ENCODE peak calls at places on chromosome 1, in ten cellular contexts. J is psoas muscle; P is fibroblast of lung; Q is tibial nerve; M is SJSA1; O is RWPE2; V is breast epithelium; R is esophagus squamous epithelium; D is neural progenitor cell; W is CD8-positive, alpha-beta memory T cell. E is an unnamed sample.

GRCh38 chr1:243236604-243237252 is 18.4 kb downstream of the CEP170 start:
- DNase-seq in W (no peak), Q (no peak), V (no peak), M (no peak), J (no peak), D (no peak), P (no peak), O (no peak), R (no peak), E (no peak)

GRCh38 chr1:43564617-43565348 is 34.1 kb downstream of the PTPRF start:
- DNase-seq in J (no peak), W (no peak), R (no peak), P (no peak), V (no peak), D (no peak), O (no peak), M (no peak), Q (no peak), E (no peak)

GRCh38 chr1:10936998-10937901 is 75.2 kb upstream of the TARDBP start:
- DNase-seq in M (no peak), P (no peak), D (no peak), R (no peak), O (no peak), Q (no peak), J (no peak), W (no peak), V (no peak), E (no peak)

GRCh38 chr1:230427981-230428380 is 1.8 kb upstream of the PGBD5 start:
- DNase-seq in P (no peak), R (no peak), D (peak; percentile 82), Q (no peak), W (no peak), V (no peak), M (no peak), J (no peak), O (no peak), E (no peak)

GRCh38 chr1:27686223-27686990 is 14.4 kb upstream of the IFI6 start:
- DNase-seq in V (no peak), J (no peak), M (no peak), W (no peak), P (no peak), Q (no peak), O (no peak), R (no peak), D (peak; percentile 38), E (no peak)

GRCh38 chr1:207789792-207790787 is 38.2 kb downstream of the CD46 start:
- DNase-seq in W (no peak), D (no peak), R (no peak), Q (no peak), O (no peak), V (no peak), M (no peak), J (no peak), P (peak; percentile 20), E (no peak)

GRCh38 chr1:162145966-162146696 is 76.6 kb downstream of the NOS1AP start:
- DNase-seq in O (no peak), J (no peak), V (no peak), R (no peak), D (peak; percentile 27), M (no peak), W (no peak), P (no peak), Q (no peak), E (no peak)

GRCh38 chr1:152752225-152752624 is 5.6 kb upstream of the KPRP start:
- DNase-seq in R (no peak), V (no peak), O (no peak), M (peak; percentile 78), Q (no peak), D (no peak), W (no peak), J (no peak), P (peak; percentile 60), E (no peak)

GRCh38 chr1:50348449-50349241 is 74.6 kb downstream of the DMRTA2 start:
- DNase-seq in W (no peak), R (no peak), D (peak; percentile 85), P (peak; percentile 54), V (no peak), J (peak; percentile 19), Q (peak; percentile 78), M (no peak), O (no peak), E (peak; percentile 18)

GRCh38 chr1:147760481-147761260 is at the start of gene GJA5:
- DNase-seq in D (no peak), R (no peak), O (no peak), V (no peak), M (no peak), J (no peak), Q (no peak), P (no peak), W (no peak), E (no peak)

GRCh38 chr1:30745156-30745833 is 12.3 kb downstream of the LAPTM5 start:
- DNase-seq in R (no peak), V (no peak), M (no peak), J (no peak), P (no peak), O (no peak), Q (no peak), D (no peak), W (no peak), E (no peak)

GRCh38 chr1:73674945-73675561 is 522.9 kb downstream of the LRRIQ3 start:
- DNase-seq in V (no peak), Q (no peak), J (no peak), W (no peak), R (no peak), M (no peak), D (peak; percentile 17), O (no peak), P (peak; percentile 8), E (no peak)

DNA sequence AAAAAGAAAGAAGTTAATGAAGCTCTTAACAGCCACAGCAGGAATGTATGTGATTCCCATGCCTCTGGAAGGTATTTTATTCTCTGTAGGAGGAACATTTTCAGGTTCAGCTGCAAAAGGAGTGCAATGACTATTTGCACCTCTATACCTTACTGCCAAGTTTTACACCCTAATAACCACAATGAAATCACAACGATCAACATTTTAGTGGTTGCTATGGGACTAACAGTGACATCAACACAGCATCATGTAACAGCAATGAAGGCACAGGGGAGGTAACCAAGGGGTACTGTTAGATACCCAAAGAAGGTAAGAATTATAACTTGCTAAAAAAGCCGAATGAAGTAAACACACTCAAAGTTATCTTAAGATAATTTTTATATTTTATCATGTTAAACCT is 116.3 kb upstream of the HP1BP3 start:
- DNase-seq in M (no peak), V (no peak), W (no peak), O (no peak), D (no peak), P (peak; percentile 52), J (no peak), Q (no peak), R (no peak), E (no peak)
- H3K27ac ChIP-seq in M (no peak overlapping the region), V (no peak overlapping the region), W (no peak overlapping the region), O (no peak overlapping the region), D (peak overlapping the region; percentile 56), P (no peak overlapping the region), J (no peak overlapping the region), Q (no peak overlapping the region), R (no peak overlapping the region), E (no peak overlapping the region)

GRCh38 chr1:2250721-2251281 is 22.7 kb downstream of the SKI start:
- DNase-seq in V (no peak), R (no peak), M (no peak), J (peak; percentile 17), Q (no peak), P (no peak), W (no peak), D (no peak), O (no peak), E (no peak)
- H3K27ac ChIP-seq in V (peak overlapping the region; percentile 65), R (peak overlapping the region; percentile 39), M (no peak overlapping the region), J (no peak overlapping the region), Q (no peak overlapping the region), P (no peak overlapping the region), W (no peak overlapping the region), D (no peak overlapping the region), O (no peak overlapping the region), E (no peak overlapping the region)

GRCh38 chr1:71026093-71026492 is 21.5 kb downstream of the PTGER3 start:
- DNase-seq in M (no peak), J (no peak), P (no peak), D (no peak), Q (no peak), V (no peak), O (no peak), W (no peak), R (no peak), E (no peak)

GRCh38 chr1:71031426-71031825 is 16.2 kb downstream of the PTGER3 start:
- DNase-seq in D (no peak), O (no peak), P (no peak), J (no peak), Q (no peak), R (no peak), M (peak; percentile 68), W (no peak), V (no peak), E (no peak)

GRCh38 chr1:71028981-71029380 is 18.6 kb downstream of the PTGER3 start:
- DNase-seq in M (no peak), O (no peak), D (no peak), Q (no peak), J (no peak), R (no peak), V (no peak), W (no peak), P (no peak), E (no peak)

GRCh38 chr1:71030021-71030420 is 17.6 kb downstream of the PTGER3 start:
- DNase-seq in R (no peak), V (no peak), M (no peak), D (no peak), P (no peak), J (no peak), Q (no peak), O (no peak), W (no peak), E (no peak)

DNA sequence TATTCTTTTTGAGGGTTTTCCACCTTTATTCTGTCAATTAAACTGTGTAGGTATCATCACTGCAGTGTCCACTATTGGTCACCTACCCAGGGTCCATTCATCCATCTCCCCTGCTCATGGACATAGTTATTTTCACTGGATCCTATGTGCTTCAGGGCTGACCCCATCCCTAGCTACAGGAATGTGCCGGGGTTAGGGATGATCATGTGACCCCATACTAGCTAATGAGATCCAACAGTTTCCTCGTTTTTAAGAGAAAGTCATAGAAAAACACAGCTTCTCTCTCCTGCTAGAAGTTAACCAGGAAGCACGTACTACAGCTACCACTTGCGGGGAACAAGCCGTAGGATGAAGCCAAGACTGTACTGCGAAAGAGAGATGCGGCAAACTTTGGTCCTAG is 19.6 kb downstream of the PTGER3 start:
- DNase-seq in Q (no peak), O (no peak), M (no peak), R (no peak), V (no peak), P (no peak), J (no peak), W (no peak), D (no peak), E (no peak)
- H3K27ac ChIP-seq in Q (no peak overlapping the region), O (no peak overlapping the region), M (no peak overlapping the region), R (no peak overlapping the region), V (no peak overlapping the region), P (no peak overlapping the region), J (no peak overlapping the region), W (no peak overlapping the region), D (no peak overlapping the region), E (no peak overlapping the region)

DNA sequence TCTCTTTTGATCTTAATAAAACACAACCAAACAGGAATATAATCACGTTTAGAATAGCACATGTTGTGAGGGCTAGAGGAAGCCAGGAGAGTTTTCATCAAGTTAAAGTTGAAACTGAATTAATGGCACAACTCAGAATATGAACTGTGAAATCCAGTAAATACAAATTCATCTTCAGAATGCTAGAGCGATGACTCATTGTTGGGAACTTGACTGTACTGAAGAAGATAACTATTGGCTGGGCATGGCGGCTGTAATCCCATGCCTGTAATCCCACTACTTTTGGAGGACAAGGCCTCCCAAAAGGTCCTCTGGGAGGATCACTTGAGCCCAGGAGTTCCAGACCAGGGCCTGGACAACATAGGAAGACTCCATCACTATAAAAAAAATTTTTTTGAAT is 8.8 kb downstream of the SYF2 start:
- DNase-seq in Q (no peak), P (peak; percentile 42), O (no peak), J (no peak), D (no peak), M (no peak), R (no peak), W (no peak), V (no peak), E (no peak)
- H3K27ac ChIP-seq in Q (no peak overlapping the region), P (no peak overlapping the region), O (no peak overlapping the region), J (no peak overlapping the region), D (no peak overlapping the region), M (no peak overlapping the region), R (no peak overlapping the region), W (no peak overlapping the region), V (no peak overlapping the region), E (no peak overlapping the region)

E was measured in caudate nucleus.